ENCODE peak calls at places on chromosomes 12 and 14, in six cellular contexts. Q is suprapubic skin, H is adrenal gland, D is mesendoderm, F is uterus, K is right lobe of liver. B is an unnamed sample. For H3K4me1, the result is how much of the 10 kb centered on the place peaks cover.

GRCh38 chr14:28773176-28773575 is 6.6 kb downstream of the FOXG1 start:
- DNase-seq in Q (no peak), H (no peak), D (peak), F (no peak), K (no peak), B (no peak)

GRCh38 chr14:69358233-69358963 is 39.7 kb downstream of the ERH start:
- DNase-seq in Q (peak), H (no peak), D (no peak), F (no peak), K (no peak), B (no peak)

GRCh38 chr14:52607061-52607460 is 54.4 kb downstream of the GPR137C start:
- DNase-seq in Q (no peak), H (no peak), D (no peak), F (no peak), K (no peak), B (no peak)

GRCh38 chr12:1927751-1928351 is 9.4 kb upstream of the CACNA2D4 start:
- DNase-seq in Q (peak), H (peak), D (peak), F (no peak), K (no peak), B (peak)

GRCh38 chr12:1799882-1800645 is 20.3 kb upstream of the LRTM2 start:
- DNase-seq in Q (peak), H (no peak), D (no peak), F (no peak), K (no peak), B (peak)

GRCh38 chr12:115922952-115923564 is 354.4 kb downstream of the MED13L start:
- DNase-seq in Q (no peak), H (no peak), D (peak), F (no peak), K (no peak), B (no peak)

GRCh38 chr12:123933214-123933613 is 39.4 kb downstream of the CCDC92 start:
- DNase-seq in Q (no peak), H (no peak), D (no peak), F (no peak), K (no peak), B (no peak)

GRCh38 chr14:65333926-65334687 is 78.4 kb upstream of the FUT8 start:
- DNase-seq in Q (no peak), H (no peak), D (peak), F (peak), K (no peak), B (no peak)

GRCh38 chr12:83210933-83211332 is 524.2 kb downstream of the TMTC2 start:
- DNase-seq in Q (no peak), H (no peak), D (peak), F (no peak), K (no peak), B (no peak)

GRCh38 chr14:61140872-61141271 is 140.3 kb downstream of the TMEM30B start:
- DNase-seq in Q (no peak), H (no peak), D (no peak), F (no peak), K (no peak), B (no peak)

GRCh38 chr12:10234562-10234961 is 21.9 kb downstream of the GABARAPL1 start:
- DNase-seq in Q (no peak), H (no peak), D (no peak), F (no peak), K (no peak), B (no peak)

GRCh38 chr12:49332441-49332861 is 4.5 kb downstream of the C1QL4 start:
- DNase-seq in Q (no peak), H (no peak), D (no peak), F (no peak), K (no peak), B (no peak)

GRCh38 chr12:123269980-123270379 is 1.7 kb downstream of the CDK2AP1 start:
- DNase-seq in Q (no peak), H (no peak), D (peak), F (no peak), K (no peak), B (no peak)

GRCh38 chr14:38469156-38469555 is 213.3 kb upstream of the CLEC14A start:
- DNase-seq in Q (no peak), H (no peak), D (no peak), F (no peak), K (no peak), B (no peak)

GRCh38 chr12:48104531-48104930 is 1.3 kb downstream of the SENP1 start:
- DNase-seq in Q (no peak), H (no peak), D (peak), F (no peak), K (no peak), B (no peak)

GRCh38 chr14:68510201-68510600 is 282.7 kb downstream of the ZFP36L1 start:
- DNase-seq in Q (no peak), H (no peak), D (no peak), F (peak), K (no peak), B (peak)

GRCh38 chr12:52056801-52057613 is 5.8 kb downstream of the NR4A1 start:
- DNase-seq in Q (no peak), H (no peak), D (no peak), F (peak), K (no peak), B (no peak)

GRCh38 chr14:63853831-63854293 is 1.1 kb downstream of the SYNE2 start:
- DNase-seq in Q (no peak), H (peak), D (peak), F (peak), K (peak), B (peak)

GRCh38 chr14:39265741-39266588 is 32.2 kb downstream of the MIA2 start:
- DNase-seq in Q (no peak), H (no peak), D (no peak), F (no peak), K (no peak), B (peak)

GRCh38 chr12:3149505-3150307 is 72.5 kb downstream of the TSPAN9 start:
- DNase-seq in Q (no peak), H (no peak), D (no peak), F (no peak), K (no peak), B (no peak)
- H3K4me1 ChIP-seq in Q (under half), H (under half), D (under half), F (under half), K (under half), B (half or more)

DNA sequence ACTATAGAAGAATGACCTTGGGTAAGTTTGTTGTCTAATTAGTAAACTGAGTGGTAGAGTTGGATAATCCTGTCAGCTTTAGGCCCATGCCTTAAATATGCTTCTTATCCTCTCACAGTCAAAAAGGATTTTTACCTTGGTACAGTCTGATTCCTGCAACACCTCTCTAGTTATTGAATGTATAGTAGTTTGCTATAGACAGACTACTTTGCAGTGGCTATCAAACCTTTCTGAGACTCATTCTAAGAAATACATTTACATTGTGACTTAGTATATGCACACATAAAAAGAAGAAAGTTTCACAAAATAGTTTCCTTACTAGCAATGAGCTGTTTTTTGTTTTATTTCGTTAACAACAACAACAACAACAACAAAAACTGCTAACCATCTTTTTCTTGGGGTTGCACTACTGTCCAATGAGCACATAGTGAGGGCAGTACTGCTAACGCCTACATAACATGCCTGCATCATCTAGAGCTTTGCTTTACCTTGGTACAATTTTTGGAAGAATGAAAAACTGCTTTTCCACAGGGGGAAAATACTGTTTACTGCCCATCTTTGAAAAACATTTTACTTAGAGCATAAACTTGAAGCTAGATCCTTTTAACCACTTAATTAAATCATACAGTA is 28.5 kb downstream of the WNK1 start:
- DNase-seq in Q (no peak), H (no peak), D (no peak), F (no peak), K (no peak), B (no peak)
- H3K4me3 ChIP-seq in Q (no peak), H (no peak), D (no peak), F (no peak), K (no peak), B (no peak)

DNA sequence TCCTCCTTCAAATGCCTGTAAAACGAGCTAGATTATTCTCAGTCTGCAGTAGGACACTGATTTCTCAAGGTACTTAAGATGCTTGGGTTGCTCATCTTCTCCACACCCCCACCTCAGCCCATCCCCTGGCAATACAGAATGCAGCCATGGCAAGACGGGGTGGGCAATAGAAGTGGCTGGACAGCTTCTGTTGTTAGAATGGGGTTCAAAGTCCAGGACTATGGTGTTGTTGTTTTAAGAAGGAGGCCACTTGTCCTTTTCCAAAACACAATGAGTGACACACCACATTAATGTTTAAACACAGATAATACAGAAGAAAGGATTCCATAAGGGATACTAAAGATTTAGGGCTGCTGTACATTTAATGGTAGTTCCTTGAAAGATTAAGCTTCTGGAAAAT is 188.9 kb upstream of the BCL2L14 start:
- DNase-seq in Q (no peak), H (no peak), D (no peak), F (no peak), K (no peak), B (no peak)
- H3K4me1 ChIP-seq in Q (under half), H (under half), D (under half), F (under half), K (under half), B (under half)

DNA sequence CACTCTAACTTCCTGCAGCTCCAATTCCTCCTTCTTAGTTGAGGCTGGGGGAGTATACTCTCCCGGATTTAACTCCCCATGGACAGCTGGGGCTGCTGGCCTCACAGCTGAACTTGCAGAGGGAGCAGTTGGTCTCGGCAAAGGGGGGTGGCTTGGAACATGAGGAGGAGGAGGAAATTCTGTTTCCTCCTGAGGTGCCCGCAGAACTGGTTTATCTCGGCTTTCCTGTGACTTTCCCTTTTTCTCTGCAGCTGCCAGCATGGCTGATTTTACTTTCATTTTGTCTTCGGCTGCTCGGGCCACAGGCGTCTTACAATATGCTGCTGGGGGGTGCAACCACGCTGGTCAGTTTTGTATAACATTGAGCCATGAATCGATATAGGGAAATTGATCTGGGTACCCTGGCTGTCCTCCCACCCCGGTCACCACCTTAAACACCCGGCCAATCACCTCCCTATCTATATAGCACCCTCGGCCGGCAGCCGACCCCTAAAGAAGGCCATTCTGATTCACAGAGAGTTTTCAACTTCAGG is 1317.6 kb downstream of the TMEM121 start:
- DNase-seq in Q (no peak), H (no peak), D (no peak), F (peak), K (no peak), B (peak)
- H3K4me3 ChIP-seq in Q (peak), H (peak), D (no peak), F (peak), K (peak), B (no peak)